ENCODE peak calls at places on chromosomes 2 and 18, in six cellular contexts. One of them, this sample, is unnamed.

GRCh38 chr18:40355701-40356100 is 1599.3 kb upstream of the PIK3C3 start:
- DNase-seq in astrocyte: peak; percentile 23
- DNase-seq in heart left ventricle: no peak
- DNase-seq in right atrium auricular region: no peak
- DNase-seq in adrenal gland: no peak
- DNase-seq in pancreas: no peak
- DNase-seq in this sample: no peak

GRCh38 chr2:108383146-108383830 is 5.5 kb downstream of the SULT1C4 start:
- DNase-seq in astrocyte: no peak
- DNase-seq in heart left ventricle: no peak
- DNase-seq in right atrium auricular region: no peak
- DNase-seq in adrenal gland: no peak
- DNase-seq in pancreas: no peak
- DNase-seq in this sample: no peak

GRCh38 chr2:207308519-207309224 is 142.9 kb upstream of the KLF7 start:
- DNase-seq in astrocyte: no peak
- DNase-seq in heart left ventricle: no peak
- DNase-seq in right atrium auricular region: no peak
- DNase-seq in adrenal gland: no peak
- DNase-seq in pancreas: no peak
- DNase-seq in this sample: no peak

GRCh38 chr2:237509151-237509550 is 22.1 kb downstream of the MLPH start:
- DNase-seq in astrocyte: no peak
- DNase-seq in heart left ventricle: no peak
- DNase-seq in right atrium auricular region: no peak
- DNase-seq in adrenal gland: no peak
- DNase-seq in pancreas: no peak
- DNase-seq in this sample: no peak

GRCh38 chr2:29317077-29317517 is 201.9 kb downstream of the CLIP4 start:
- DNase-seq in astrocyte: peak; percentile 95
- DNase-seq in heart left ventricle: no peak
- DNase-seq in right atrium auricular region: no peak
- DNase-seq in adrenal gland: no peak
- DNase-seq in pancreas: peak; percentile 19
- DNase-seq in this sample: no peak

GRCh38 chr2:105473011-105473410 is 74.2 kb upstream of the FHL2 start:
- DNase-seq in astrocyte: peak; percentile 44
- DNase-seq in heart left ventricle: no peak
- DNase-seq in right atrium auricular region: no peak
- DNase-seq in adrenal gland: no peak
- DNase-seq in pancreas: no peak
- DNase-seq in this sample: no peak

GRCh38 chr2:171404258-171404657 is 29.5 kb downstream of the METTL8 start:
- DNase-seq in astrocyte: peak; percentile 83
- DNase-seq in heart left ventricle: no peak
- DNase-seq in right atrium auricular region: no peak
- DNase-seq in adrenal gland: no peak
- DNase-seq in pancreas: no peak
- DNase-seq in this sample: peak; percentile 48

GRCh38 chr2:1132328-1132964 is 181.8 kb downstream of the SNTG2 start:
- DNase-seq in astrocyte: no peak
- DNase-seq in heart left ventricle: no peak
- DNase-seq in right atrium auricular region: no peak
- DNase-seq in adrenal gland: no peak
- DNase-seq in pancreas: no peak
- DNase-seq in this sample: peak; percentile 21

GRCh38 chr18:59861963-59862819 is 37.6 kb upstream of the PMAIP1 start:
- DNase-seq in astrocyte: no peak
- DNase-seq in heart left ventricle: no peak
- DNase-seq in right atrium auricular region: no peak
- DNase-seq in adrenal gland: no peak
- DNase-seq in pancreas: no peak
- DNase-seq in this sample: no peak

GRCh38 chr2:203892207-203892606 is 24.6 kb downstream of the CTLA4 start:
- DNase-seq in astrocyte: no peak
- DNase-seq in heart left ventricle: no peak
- DNase-seq in right atrium auricular region: no peak
- DNase-seq in adrenal gland: no peak
- DNase-seq in pancreas: no peak
- DNase-seq in this sample: no peak

GRCh38 chr18:79853993-79854364 is 56.2 kb downstream of the KCNG2 start:
- DNase-seq in astrocyte: no peak
- DNase-seq in heart left ventricle: no peak
- DNase-seq in right atrium auricular region: no peak
- DNase-seq in adrenal gland: peak; percentile 6
- DNase-seq in pancreas: no peak
- DNase-seq in this sample: no peak

GRCh38 chr2:197266477-197266876 is 44.1 kb downstream of the ANKRD44 start:
- DNase-seq in astrocyte: no peak
- DNase-seq in heart left ventricle: no peak
- DNase-seq in right atrium auricular region: no peak
- DNase-seq in adrenal gland: no peak
- DNase-seq in pancreas: no peak
- DNase-seq in this sample: no peak

GRCh38 chr2:9297156-9297555 is 90.5 kb downstream of the ASAP2 start:
- DNase-seq in astrocyte: no peak
- DNase-seq in heart left ventricle: no peak
- DNase-seq in right atrium auricular region: no peak
- DNase-seq in adrenal gland: no peak
- DNase-seq in pancreas: no peak
- DNase-seq in this sample: no peak

GRCh38 chr2:42809876-42810125 is 17.4 kb upstream of the HAAO start:
- DNase-seq in astrocyte: peak; percentile 67
- DNase-seq in heart left ventricle: peak; percentile 90
- DNase-seq in right atrium auricular region: peak; percentile 87
- DNase-seq in adrenal gland: peak; percentile 88
- DNase-seq in pancreas: peak; percentile 88
- DNase-seq in this sample: no peak

GRCh38 chr2:191618046-191618788 is 59.7 kb upstream of the NABP1 start:
- DNase-seq in astrocyte: no peak
- DNase-seq in heart left ventricle: no peak
- DNase-seq in right atrium auricular region: no peak
- DNase-seq in adrenal gland: no peak
- DNase-seq in pancreas: no peak
- DNase-seq in this sample: no peak

GRCh38 chr2:171568085-171568484 is 45.8 kb downstream of the CYBRD1 start:
- DNase-seq in astrocyte: no peak
- DNase-seq in heart left ventricle: no peak
- DNase-seq in right atrium auricular region: no peak
- DNase-seq in adrenal gland: no peak
- DNase-seq in pancreas: no peak
- DNase-seq in this sample: no peak

GRCh38 chr2:46813046-46813445 is 102.6 kb downstream of the MCFD2 start:
- DNase-seq in astrocyte: no peak
- DNase-seq in heart left ventricle: peak; percentile 79
- DNase-seq in right atrium auricular region: peak; percentile 66
- DNase-seq in adrenal gland: peak; percentile 55
- DNase-seq in pancreas: no peak
- DNase-seq in this sample: no peak

GRCh38 chr2:145088733-145089132 is 568.8 kb upstream of the ZEB2 start:
- DNase-seq in astrocyte: peak; percentile 22
- DNase-seq in heart left ventricle: no peak
- DNase-seq in right atrium auricular region: no peak
- DNase-seq in adrenal gland: no peak
- DNase-seq in pancreas: no peak
- DNase-seq in this sample: no peak

GRCh38 chr2:241703128-241703604 is 1.3 kb downstream of the ING5 start:
- DNase-seq in astrocyte: no peak
- DNase-seq in heart left ventricle: no peak
- DNase-seq in right atrium auricular region: no peak
- DNase-seq in adrenal gland: no peak
- DNase-seq in pancreas: no peak
- DNase-seq in this sample: no peak

GRCh38 chr18:37294951-37295350 is 270.6 kb downstream of the CELF4 start:
- DNase-seq in astrocyte: no peak
- DNase-seq in heart left ventricle: no peak
- DNase-seq in right atrium auricular region: no peak
- DNase-seq in adrenal gland: no peak
- DNase-seq in pancreas: no peak
- DNase-seq in this sample: no peak

GRCh38 chr2:56184500-56184996 is 758 bp downstream of the CCDC85A start:
- DNase-seq in astrocyte: peak; percentile 25
- DNase-seq in heart left ventricle: peak; percentile 34
- DNase-seq in right atrium auricular region: no peak
- DNase-seq in adrenal gland: no peak
- DNase-seq in pancreas: peak; percentile 27
- DNase-seq in this sample: no peak

GRCh38 chr2:219485201-219485580 is 13.5 kb upstream of the GMPPA start:
- DNase-seq in astrocyte: no peak
- DNase-seq in heart left ventricle: no peak
- DNase-seq in right atrium auricular region: no peak
- DNase-seq in adrenal gland: no peak
- DNase-seq in pancreas: no peak
- DNase-seq in this sample: no peak
- H3K27me3 ChIP-seq in astrocyte: peaks cover 3% of the 10 kb centered on the region
- H3K27me3 ChIP-seq in heart left ventricle: peaks cover 9% of the 10 kb centered on the region
- H3K27me3 ChIP-seq in right atrium auricular region: no peaks in the 10 kb centered on the region
- H3K27me3 ChIP-seq in adrenal gland: peaks cover 26% of the 10 kb centered on the region
- H3K27me3 ChIP-seq in pancreas: no peaks in the 10 kb centered on the region
- H3K27me3 ChIP-seq in this sample: peaks cover 56% of the 10 kb centered on the region

DNA sequence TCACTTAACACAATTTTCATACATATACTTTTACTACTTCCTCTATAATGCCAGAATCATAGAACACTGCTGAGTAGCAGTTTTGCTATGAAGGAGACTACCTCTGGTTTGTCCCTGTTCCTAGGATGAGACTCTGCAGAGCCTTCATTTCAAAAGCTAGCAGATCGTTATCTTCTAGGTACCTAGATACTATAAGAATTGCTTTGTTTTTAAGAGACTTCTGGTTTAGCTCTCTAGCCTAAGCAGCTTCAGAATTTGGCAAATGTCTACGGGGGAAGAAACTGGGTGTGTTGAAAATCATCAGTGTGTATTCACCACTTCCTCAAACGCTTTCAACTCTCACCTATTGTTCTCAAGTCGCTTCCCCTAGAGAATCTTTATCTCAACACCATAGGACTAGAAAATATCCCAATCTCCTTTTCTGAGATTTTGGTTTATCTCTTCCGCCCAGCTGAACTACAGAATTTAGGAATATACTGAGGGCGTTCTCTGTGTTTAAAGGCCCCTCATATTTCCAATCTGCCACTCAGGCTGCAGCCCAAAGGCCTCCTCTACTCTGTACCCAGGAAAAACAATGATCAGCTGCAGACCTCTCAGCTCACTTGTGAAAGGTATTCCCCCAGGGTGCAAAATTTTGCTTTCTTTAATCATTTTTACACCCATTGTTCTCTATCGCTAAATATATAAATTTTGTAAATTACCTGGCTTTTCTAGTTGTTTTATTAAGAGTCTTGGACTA is 28.7 kb downstream of the SMAD2 start:
- DNase-seq in astrocyte: no peak
- DNase-seq in heart left ventricle: no peak
- DNase-seq in right atrium auricular region: no peak
- DNase-seq in adrenal gland: no peak
- DNase-seq in pancreas: no peak
- DNase-seq in this sample: no peak
- H3K4me3 ChIP-seq in astrocyte: no peak overlapping the region
- H3K4me3 ChIP-seq in heart left ventricle: no peak overlapping the region
- H3K4me3 ChIP-seq in right atrium auricular region: no peak overlapping the region
- H3K4me3 ChIP-seq in adrenal gland: no peak overlapping the region
- H3K4me3 ChIP-seq in pancreas: no peak overlapping the region
- H3K4me3 ChIP-seq in this sample: no peak overlapping the region

DNA sequence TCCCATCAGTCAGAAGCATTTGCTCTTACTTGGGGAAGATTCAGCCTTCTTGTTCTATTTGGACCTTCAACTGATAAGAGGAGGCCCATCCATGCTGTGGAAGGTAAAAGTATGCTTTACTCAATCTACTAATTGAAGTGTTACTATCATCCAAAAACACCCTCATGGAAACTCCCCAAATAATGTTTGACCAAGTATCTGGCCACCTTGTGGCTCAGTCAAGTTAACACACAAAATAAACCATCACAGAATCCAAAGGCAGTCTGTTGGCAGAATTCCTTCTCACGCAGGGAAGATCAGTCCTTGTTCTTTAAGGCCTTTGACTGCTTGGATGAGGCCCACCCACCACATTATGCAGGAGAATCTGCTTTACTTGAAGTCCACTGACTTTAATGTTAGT is 531.2 kb upstream of the SMIM21 start:
- DNase-seq in astrocyte: no peak
- DNase-seq in heart left ventricle: no peak
- DNase-seq in right atrium auricular region: no peak
- DNase-seq in adrenal gland: no peak
- DNase-seq in pancreas: no peak
- DNase-seq in this sample: no peak
- TF ChIP-seq CTCF in astrocyte: no peak
- TF ChIP-seq CTCF in heart left ventricle: no peak
- TF ChIP-seq CTCF in right atrium auricular region: no peak
- TF ChIP-seq CTCF in adrenal gland: no peak
- TF ChIP-seq CTCF in pancreas: no peak
- TF ChIP-seq CTCF in this sample: no peak

GRCh38 chr2:26572589-26572988 is 68.6 kb downstream of the CIB4 start:
- DNase-seq in astrocyte: no peak
- DNase-seq in heart left ventricle: no peak
- DNase-seq in right atrium auricular region: no peak
- DNase-seq in adrenal gland: no peak
- DNase-seq in pancreas: no peak
- DNase-seq in this sample: no peak

GRCh38 chr2:26574900-26575560 is 66.1 kb downstream of the CIB4 start:
- DNase-seq in astrocyte: no peak
- DNase-seq in heart left ventricle: no peak
- DNase-seq in right atrium auricular region: no peak
- DNase-seq in adrenal gland: no peak
- DNase-seq in pancreas: no peak
- DNase-seq in this sample: no peak

GRCh38 chr2:26575836-26576564 is 65.2 kb downstream of the CIB4 start:
- DNase-seq in astrocyte: no peak
- DNase-seq in heart left ventricle: no peak
- DNase-seq in right atrium auricular region: no peak
- DNase-seq in adrenal gland: no peak
- DNase-seq in pancreas: no peak
- DNase-seq in this sample: no peak

GRCh38 chr2:26573241-26573925 is 67.8 kb downstream of the CIB4 start:
- DNase-seq in astrocyte: no peak
- DNase-seq in heart left ventricle: no peak
- DNase-seq in right atrium auricular region: no peak
- DNase-seq in adrenal gland: no peak
- DNase-seq in pancreas: no peak
- DNase-seq in this sample: no peak

DNA sequence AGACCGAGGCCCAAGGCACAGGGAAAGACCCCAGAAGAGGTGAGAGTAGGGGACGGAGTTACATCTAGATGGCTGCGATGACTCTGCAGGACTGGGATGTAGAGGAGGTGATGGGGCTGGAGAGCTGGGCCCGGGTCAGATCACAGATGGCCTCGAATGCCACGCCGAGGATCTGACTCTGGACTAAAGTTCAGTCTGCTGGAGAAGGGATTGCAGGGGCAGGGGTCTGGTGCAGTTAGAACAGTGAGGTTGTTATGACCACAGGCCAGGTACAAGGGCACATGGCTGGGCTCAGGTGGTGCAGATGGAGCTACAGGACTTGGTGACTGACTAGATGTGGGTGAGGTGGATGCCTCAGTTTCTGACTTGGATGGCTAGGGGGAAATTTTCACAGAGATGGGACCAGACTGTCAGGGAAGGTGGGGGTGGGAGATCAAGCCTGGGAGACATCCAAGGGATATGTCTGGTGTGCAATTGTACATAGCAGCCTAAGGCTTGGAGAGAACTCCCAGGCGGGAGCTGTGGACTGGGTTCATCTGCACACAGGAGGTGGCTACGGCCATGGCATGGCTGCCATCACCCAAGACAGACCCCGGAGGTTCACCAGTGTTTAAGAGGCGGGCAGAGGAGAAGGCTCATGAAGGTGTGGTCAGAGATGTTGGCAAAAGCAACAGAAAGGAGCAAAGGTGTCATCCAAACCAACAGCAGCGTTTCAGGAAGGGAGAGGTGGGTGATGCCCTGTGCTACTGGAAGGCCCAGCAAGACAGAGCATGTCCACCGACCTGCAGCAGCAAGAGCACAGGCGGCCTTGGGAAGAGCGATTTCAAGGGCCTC is 66.9 kb downstream of the CIB4 start:
- DNase-seq in astrocyte: no peak
- DNase-seq in heart left ventricle: no peak
- DNase-seq in right atrium auricular region: no peak
- DNase-seq in adrenal gland: no peak
- DNase-seq in pancreas: no peak
- DNase-seq in this sample: no peak
- H3K27me3 ChIP-seq in astrocyte: peaks cover 32% of the 10 kb centered on the region
- H3K27me3 ChIP-seq in heart left ventricle: peaks cover 4% of the 10 kb centered on the region
- H3K27me3 ChIP-seq in right atrium auricular region: no peaks in the 10 kb centered on the region
- H3K27me3 ChIP-seq in adrenal gland: no peaks in the 10 kb centered on the region
- H3K27me3 ChIP-seq in pancreas: no peaks in the 10 kb centered on the region
- H3K27me3 ChIP-seq in this sample: peaks cover 55% of the 10 kb centered on the region

This sample was measured in kidney epithelial cell.